ENCODE peak calls at places on chromosomes 3 and 15, in nine cellular contexts. One of them, this sample, is unnamed.

GRCh38 chr3:52238193-52238760 is 681 bp downstream of the TWF2 start:
- DNase-seq in heart left ventricle: no peak
- DNase-seq in right lobe of liver: peak
- DNase-seq in thoracic aorta: no peak
- DNase-seq in colonic mucosa: no peak
- DNase-seq in BE2C: no peak
- DNase-seq in right atrium auricular region: no peak
- DNase-seq in AG04449: no peak
- DNase-seq in GM23338: peak
- DNase-seq in this sample: no peak

GRCh38 chr3:151925876-151926275 is 52.4 kb downstream of the SUCNR1 start:
- DNase-seq in heart left ventricle: no peak
- DNase-seq in right lobe of liver: no peak
- DNase-seq in thoracic aorta: no peak
- DNase-seq in colonic mucosa: no peak
- DNase-seq in BE2C: no peak
- DNase-seq in right atrium auricular region: no peak
- DNase-seq in AG04449: peak
- DNase-seq in GM23338: no peak
- DNase-seq in this sample: no peak

GRCh38 chr3:60064210-60065178 is 1014.7 kb upstream of the CFAP20DC start:
- DNase-seq in heart left ventricle: no peak
- DNase-seq in right lobe of liver: no peak
- DNase-seq in thoracic aorta: no peak
- DNase-seq in colonic mucosa: no peak
- DNase-seq in BE2C: no peak
- DNase-seq in right atrium auricular region: no peak
- DNase-seq in AG04449: peak
- DNase-seq in GM23338: no peak
- DNase-seq in this sample: no peak

GRCh38 chr15:41401904-41402267 is 410 bp downstream of the NDUFAF1 start:
- DNase-seq in heart left ventricle: no peak
- DNase-seq in right lobe of liver: no peak
- DNase-seq in thoracic aorta: no peak
- DNase-seq in colonic mucosa: no peak
- DNase-seq in BE2C: no peak
- DNase-seq in right atrium auricular region: no peak
- DNase-seq in AG04449: no peak
- DNase-seq in GM23338: no peak
- DNase-seq in this sample: no peak

GRCh38 chr15:46956456-46956855 is 760.8 kb upstream of the SEMA6D start:
- DNase-seq in heart left ventricle: peak
- DNase-seq in right lobe of liver: no peak
- DNase-seq in thoracic aorta: no peak
- DNase-seq in colonic mucosa: no peak
- DNase-seq in BE2C: no peak
- DNase-seq in right atrium auricular region: no peak
- DNase-seq in AG04449: no peak
- DNase-seq in GM23338: no peak
- DNase-seq in this sample: no peak

GRCh38 chr15:27495963-27496459 is 525.0 kb downstream of the GABRG3 start:
- DNase-seq in heart left ventricle: no peak
- DNase-seq in right lobe of liver: no peak
- DNase-seq in thoracic aorta: no peak
- DNase-seq in colonic mucosa: no peak
- DNase-seq in BE2C: peak
- DNase-seq in right atrium auricular region: no peak
- DNase-seq in AG04449: no peak
- DNase-seq in GM23338: peak
- DNase-seq in this sample: no peak

GRCh38 chr15:65939901-65940617 is 70.8 kb downstream of the RAB11A start:
- DNase-seq in heart left ventricle: peak
- DNase-seq in right lobe of liver: no peak
- DNase-seq in thoracic aorta: no peak
- DNase-seq in colonic mucosa: no peak
- DNase-seq in BE2C: no peak
- DNase-seq in right atrium auricular region: no peak
- DNase-seq in AG04449: peak
- DNase-seq in GM23338: no peak
- DNase-seq in this sample: no peak

GRCh38 chr3:50156991-50157493 is 1.9 kb downstream of the SEMA3F start:
- DNase-seq in heart left ventricle: no peak
- DNase-seq in right lobe of liver: no peak
- DNase-seq in thoracic aorta: no peak
- DNase-seq in colonic mucosa: peak
- DNase-seq in BE2C: no peak
- DNase-seq in right atrium auricular region: no peak
- DNase-seq in AG04449: no peak
- DNase-seq in GM23338: peak
- DNase-seq in this sample: no peak

GRCh38 chr3:119302697-119303630 is 8.8 kb downstream of the ARHGAP31 start:
- DNase-seq in heart left ventricle: no peak
- DNase-seq in right lobe of liver: no peak
- DNase-seq in thoracic aorta: no peak
- DNase-seq in colonic mucosa: no peak
- DNase-seq in BE2C: no peak
- DNase-seq in right atrium auricular region: no peak
- DNase-seq in AG04449: no peak
- DNase-seq in GM23338: no peak
- DNase-seq in this sample: no peak

GRCh38 chr3:13197795-13198194 is 124.6 kb upstream of the IQSEC1 start:
- DNase-seq in heart left ventricle: no peak
- DNase-seq in right lobe of liver: peak
- DNase-seq in thoracic aorta: no peak
- DNase-seq in colonic mucosa: no peak
- DNase-seq in BE2C: no peak
- DNase-seq in right atrium auricular region: no peak
- DNase-seq in AG04449: no peak
- DNase-seq in GM23338: no peak
- DNase-seq in this sample: no peak

GRCh38 chr15:86163771-86164170 is 84.1 kb downstream of the AGBL1 start:
- DNase-seq in heart left ventricle: no peak
- DNase-seq in right lobe of liver: no peak
- DNase-seq in thoracic aorta: no peak
- DNase-seq in colonic mucosa: no peak
- DNase-seq in BE2C: no peak
- DNase-seq in right atrium auricular region: no peak
- DNase-seq in AG04449: no peak
- DNase-seq in GM23338: no peak
- DNase-seq in this sample: no peak

GRCh38 chr3:30292192-30292893 is 314.1 kb upstream of the TGFBR2 start:
- DNase-seq in heart left ventricle: no peak
- DNase-seq in right lobe of liver: no peak
- DNase-seq in thoracic aorta: no peak
- DNase-seq in colonic mucosa: no peak
- DNase-seq in BE2C: no peak
- DNase-seq in right atrium auricular region: no peak
- DNase-seq in AG04449: no peak
- DNase-seq in GM23338: no peak
- DNase-seq in this sample: no peak

GRCh38 chr15:83170474-83171165 is 37.0 kb downstream of the HDGFL3 start:
- DNase-seq in heart left ventricle: no peak
- DNase-seq in right lobe of liver: no peak
- DNase-seq in thoracic aorta: no peak
- DNase-seq in colonic mucosa: no peak
- DNase-seq in BE2C: no peak
- DNase-seq in right atrium auricular region: no peak
- DNase-seq in AG04449: no peak
- DNase-seq in GM23338: no peak
- DNase-seq in this sample: no peak

GRCh38 chr3:124362418-124362817 is 367.8 kb upstream of the UMPS start:
- DNase-seq in heart left ventricle: no peak
- DNase-seq in right lobe of liver: no peak
- DNase-seq in thoracic aorta: no peak
- DNase-seq in colonic mucosa: peak
- DNase-seq in BE2C: no peak
- DNase-seq in right atrium auricular region: no peak
- DNase-seq in AG04449: no peak
- DNase-seq in GM23338: no peak
- DNase-seq in this sample: no peak

GRCh38 chr3:184002469-184002868 is 15.2 kb downstream of the ABCC5 start:
- DNase-seq in heart left ventricle: peak
- DNase-seq in right lobe of liver: no peak
- DNase-seq in thoracic aorta: no peak
- DNase-seq in colonic mucosa: no peak
- DNase-seq in BE2C: no peak
- DNase-seq in right atrium auricular region: no peak
- DNase-seq in AG04449: no peak
- DNase-seq in GM23338: peak
- DNase-seq in this sample: no peak

GRCh38 chr3:53641397-53641796 is 147.0 kb downstream of the CACNA1D start:
- DNase-seq in heart left ventricle: no peak
- DNase-seq in right lobe of liver: no peak
- DNase-seq in thoracic aorta: no peak
- DNase-seq in colonic mucosa: no peak
- DNase-seq in BE2C: no peak
- DNase-seq in right atrium auricular region: no peak
- DNase-seq in AG04449: no peak
- DNase-seq in GM23338: no peak
- DNase-seq in this sample: no peak

GRCh38 chr3:73813291-73813977 is 188.7 kb upstream of the PDZRN3 start:
- DNase-seq in heart left ventricle: no peak
- DNase-seq in right lobe of liver: no peak
- DNase-seq in thoracic aorta: no peak
- DNase-seq in colonic mucosa: no peak
- DNase-seq in BE2C: peak
- DNase-seq in right atrium auricular region: no peak
- DNase-seq in AG04449: no peak
- DNase-seq in GM23338: no peak
- DNase-seq in this sample: peak

GRCh38 chr3:60226907-60227306 is 1024.3 kb downstream of the FHIT start:
- DNase-seq in heart left ventricle: no peak
- DNase-seq in right lobe of liver: no peak
- DNase-seq in thoracic aorta: no peak
- DNase-seq in colonic mucosa: no peak
- DNase-seq in BE2C: no peak
- DNase-seq in right atrium auricular region: no peak
- DNase-seq in AG04449: no peak
- DNase-seq in GM23338: no peak
- DNase-seq in this sample: no peak

GRCh38 chr3:129360224-129360623 is 68.2 kb downstream of the EFCAB12 start:
- DNase-seq in heart left ventricle: no peak
- DNase-seq in right lobe of liver: no peak
- DNase-seq in thoracic aorta: no peak
- DNase-seq in colonic mucosa: no peak
- DNase-seq in BE2C: peak
- DNase-seq in right atrium auricular region: no peak
- DNase-seq in AG04449: no peak
- DNase-seq in GM23338: no peak
- DNase-seq in this sample: no peak

GRCh38 chr3:192812736-192813383 is 85.5 kb upstream of the FGF12 start:
- DNase-seq in heart left ventricle: no peak
- DNase-seq in right lobe of liver: no peak
- DNase-seq in thoracic aorta: no peak
- DNase-seq in colonic mucosa: peak
- DNase-seq in BE2C: peak
- DNase-seq in right atrium auricular region: no peak
- DNase-seq in AG04449: no peak
- DNase-seq in GM23338: peak
- DNase-seq in this sample: peak
- TF ChIP-seq CTCF in heart left ventricle: peak
- TF ChIP-seq CTCF in right lobe of liver: peak
- TF ChIP-seq CTCF in thoracic aorta: peak
- TF ChIP-seq CTCF in colonic mucosa: peak
- TF ChIP-seq CTCF in BE2C: peak
- TF ChIP-seq CTCF in right atrium auricular region: no peak
- TF ChIP-seq CTCF in AG04449: peak
- TF ChIP-seq CTCF in GM23338: peak
- TF ChIP-seq CTCF in this sample: peak

DNA sequence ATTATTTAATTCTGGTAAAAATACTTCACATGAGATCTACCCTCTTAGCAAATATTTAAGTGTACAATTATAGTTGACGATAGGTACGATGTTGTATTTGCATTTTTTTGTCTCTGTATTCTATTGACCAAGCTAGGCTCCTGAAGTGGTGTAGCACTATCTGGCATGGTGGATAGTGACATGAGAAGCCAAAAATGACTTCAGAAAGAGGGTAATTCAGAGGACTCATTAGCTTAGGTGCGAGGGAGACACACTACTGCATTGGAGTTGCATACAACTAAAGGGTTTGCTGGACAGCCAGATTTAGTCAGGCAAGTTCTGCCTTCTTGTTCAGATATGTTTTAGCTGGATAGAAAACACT is 50.6 kb downstream of the KBTBD8 start:
- DNase-seq in heart left ventricle: no peak
- DNase-seq in right lobe of liver: no peak
- DNase-seq in thoracic aorta: no peak
- DNase-seq in colonic mucosa: no peak
- DNase-seq in BE2C: no peak
- DNase-seq in right atrium auricular region: no peak
- DNase-seq in AG04449: no peak
- DNase-seq in GM23338: no peak
- DNase-seq in this sample: no peak
- H3K4me3 ChIP-seq in heart left ventricle: no peak
- H3K4me3 ChIP-seq in right lobe of liver: no peak
- H3K4me3 ChIP-seq in thoracic aorta: no peak
- H3K4me3 ChIP-seq in colonic mucosa: no peak
- H3K4me3 ChIP-seq in BE2C: no peak
- H3K4me3 ChIP-seq in right atrium auricular region: no peak
- H3K4me3 ChIP-seq in AG04449: no peak
- H3K4me3 ChIP-seq in GM23338: no peak
- H3K4me3 ChIP-seq in this sample: no peak

DNA sequence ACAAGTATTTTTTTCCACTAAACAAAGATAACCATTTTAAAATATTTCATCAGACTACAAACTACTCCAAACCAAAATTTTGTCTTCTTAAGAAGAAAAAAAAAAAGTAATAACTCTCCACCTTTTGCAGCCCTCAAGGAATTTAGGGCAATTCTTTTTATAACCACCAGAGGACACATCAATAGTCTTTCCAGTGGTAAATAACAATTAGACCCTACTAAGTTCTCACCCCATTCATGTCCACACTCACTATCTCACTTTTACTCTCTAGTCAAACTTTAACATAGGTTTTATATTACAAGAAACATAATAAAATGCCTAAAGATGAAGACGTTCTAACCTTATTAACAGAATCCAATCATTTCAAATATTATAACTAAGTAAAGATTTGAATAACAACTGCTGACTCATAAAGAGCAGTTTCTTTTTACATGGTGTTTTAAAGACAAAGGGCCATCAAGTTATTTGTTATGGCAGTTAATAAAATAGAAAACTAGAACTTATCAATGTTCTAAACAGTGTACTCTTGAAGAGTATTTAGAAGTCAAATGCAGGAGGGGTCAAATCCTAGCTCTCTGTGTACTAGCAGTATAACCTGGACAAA is 33.0 kb downstream of the CCDC39 start:
- DNase-seq in heart left ventricle: no peak
- DNase-seq in right lobe of liver: no peak
- DNase-seq in thoracic aorta: no peak
- DNase-seq in colonic mucosa: no peak
- DNase-seq in BE2C: no peak
- DNase-seq in right atrium auricular region: no peak
- DNase-seq in AG04449: no peak
- DNase-seq in GM23338: peak
- DNase-seq in this sample: no peak
- TF ChIP-seq CTCF in heart left ventricle: peak
- TF ChIP-seq CTCF in right lobe of liver: no peak
- TF ChIP-seq CTCF in thoracic aorta: no peak
- TF ChIP-seq CTCF in colonic mucosa: no peak
- TF ChIP-seq CTCF in BE2C: peak
- TF ChIP-seq CTCF in right atrium auricular region: no peak
- TF ChIP-seq CTCF in AG04449: no peak
- TF ChIP-seq CTCF in GM23338: peak
- TF ChIP-seq CTCF in this sample: peak

GRCh38 chr3:47228088-47228487 is 54.5 kb downstream of the KIF9 start:
- DNase-seq in heart left ventricle: no peak
- DNase-seq in right lobe of liver: no peak
- DNase-seq in thoracic aorta: no peak
- DNase-seq in colonic mucosa: no peak
- DNase-seq in BE2C: no peak
- DNase-seq in right atrium auricular region: no peak
- DNase-seq in AG04449: no peak
- DNase-seq in GM23338: no peak
- DNase-seq in this sample: no peak
- H3K4me3 ChIP-seq in heart left ventricle: no peak
- H3K4me3 ChIP-seq in right lobe of liver: no peak
- H3K4me3 ChIP-seq in thoracic aorta: no peak
- H3K4me3 ChIP-seq in colonic mucosa: no peak
- H3K4me3 ChIP-seq in BE2C: no peak
- H3K4me3 ChIP-seq in right atrium auricular region: no peak
- H3K4me3 ChIP-seq in AG04449: no peak
- H3K4me3 ChIP-seq in GM23338: no peak
- H3K4me3 ChIP-seq in this sample: no peak

This sample was measured in LNCaP clone FGC.